ENCODE peak calls at places on chromosomes 16 and 17, in six cellular contexts. N, P, H, U, I and V are unnamed samples.

GRCh38 chr16:11076259-11077018 is 132.1 kb downstream of the CLEC16A start:
- DNase-seq in I (no peak), N (no peak), P (no peak), U (peak), H (no peak), V (no peak)

GRCh38 chr16:8760021-8760420 is 37.4 kb downstream of the TMEM186 start:
- DNase-seq in H (no peak), I (no peak), N (no peak), P (no peak), U (no peak), V (no peak)

GRCh38 chr16:85398050-85398451 is 215.1 kb upstream of the GSE1 start:
- DNase-seq in U (no peak), P (peak), N (no peak), I (peak), H (peak), V (peak)

GRCh38 chr17:35804658-35805192 is 4.6 kb upstream of the TAF15 start:
- DNase-seq in I (peak), N (peak), P (no peak), U (peak), H (no peak), V (no peak)

GRCh38 chr17:15154618-15155017 is 110.5 kb downstream of the PMP22 start:
- DNase-seq in H (no peak), U (no peak), N (no peak), P (no peak), I (no peak), V (no peak)

GRCh38 chr16:66553223-66553622 is 847 bp downstream of the CKLF start:
- DNase-seq in I (no peak), P (no peak), H (no peak), U (no peak), N (no peak), V (no peak)

GRCh38 chr17:82301916-82302497 is 15.4 kb downstream of the CD7 start:
- DNase-seq in I (no peak), P (no peak), N (no peak), H (no peak), U (peak), V (no peak)

GRCh38 chr17:1134634-1135324 is 45.0 kb downstream of the ABR start:
- DNase-seq in I (peak), U (no peak), P (no peak), N (no peak), H (peak), V (no peak)

GRCh38 chr16:57760357-57761160 is 25.0 kb downstream of the KATNB1 start:
- DNase-seq in P (no peak), N (no peak), H (no peak), U (no peak), I (no peak), V (no peak)

GRCh38 chr17:50036455-50037320 is 19.2 kb upstream of the ITGA3 start:
- DNase-seq in P (peak), N (no peak), H (no peak), I (no peak), U (no peak), V (no peak)

GRCh38 chr17:72502940-72503341 is 382.1 kb downstream of the SOX9 start:
- DNase-seq in U (no peak), N (no peak), H (no peak), I (no peak), P (no peak), V (no peak)

GRCh38 chr17:82932146-82933005 is 92.6 kb upstream of the ZNF750 start:
- DNase-seq in H (peak), I (peak), N (peak), U (no peak), P (no peak), V (no peak)

GRCh38 chr16:85296859-85297698 is 184.8 kb upstream of the CIBAR2 start:
- DNase-seq in H (no peak), U (peak), I (peak), P (no peak), N (no peak), V (no peak)

GRCh38 chr17:39867891-39868553 is at the start of gene ZPBP2:
- DNase-seq in H (no peak), U (peak), N (no peak), I (no peak), P (no peak), V (no peak)

GRCh38 chr17:80678621-80679020 is 134.0 kb downstream of the RPTOR start:
- DNase-seq in U (peak), N (no peak), I (no peak), P (no peak), H (no peak), V (no peak)

GRCh38 chr16:52293209-52293608 is 253.7 kb downstream of the TOX3 start:
- DNase-seq in U (no peak), P (no peak), H (no peak), N (no peak), I (no peak), V (no peak)

GRCh38 chr17:49555495-49556018 is 20.1 kb upstream of the NXPH3 start:
- DNase-seq in I (no peak), U (no peak), H (no peak), N (no peak), P (no peak), V (no peak)

GRCh38 chr17:4605826-4606225 is 21.5 kb downstream of the SMTNL2 start:
- DNase-seq in U (no peak), N (no peak), I (peak), H (peak), P (no peak), V (no peak)

GRCh38 chr16:86527366-86527765 is 17.0 kb downstream of the FOXF1 start:
- DNase-seq in H (peak), P (no peak), N (no peak), U (no peak), I (no peak), V (no peak)

GRCh38 chr17:79086609-79087427 is 12.2 kb downstream of the ENGASE start:
- DNase-seq in H (no peak), N (no peak), U (no peak), P (no peak), I (no peak), V (no peak)

GRCh38 chr17:63946440-63947363 is 14.6 kb upstream of the CD79B start:
- DNase-seq in U (peak), I (peak), N (no peak), P (peak), H (no peak), V (no peak)

GRCh38 chr17:29592850-29593545 is at the start of gene ANKRD13B:
- DNase-seq in H (peak), U (peak), N (no peak), P (no peak), I (peak), V (no peak)

GRCh38 chr16:68022728-68023537 is at the start of the genes DDX28 and DUS2:
- DNase-seq in P (peak), I (peak), U (peak), N (peak), H (peak), V (peak)

GRCh38 chr17:38861399-38861843 is 7.9 kb upstream of the RPL23 start:
- DNase-seq in U (peak), I (no peak), N (no peak), P (no peak), H (no peak), V (no peak)

GRCh38 chr16:26252598-26252997 is 560.8 kb downstream of the HS3ST4 start:
- DNase-seq in I (no peak), P (no peak), H (no peak), N (no peak), U (no peak), V (no peak)

DNA sequence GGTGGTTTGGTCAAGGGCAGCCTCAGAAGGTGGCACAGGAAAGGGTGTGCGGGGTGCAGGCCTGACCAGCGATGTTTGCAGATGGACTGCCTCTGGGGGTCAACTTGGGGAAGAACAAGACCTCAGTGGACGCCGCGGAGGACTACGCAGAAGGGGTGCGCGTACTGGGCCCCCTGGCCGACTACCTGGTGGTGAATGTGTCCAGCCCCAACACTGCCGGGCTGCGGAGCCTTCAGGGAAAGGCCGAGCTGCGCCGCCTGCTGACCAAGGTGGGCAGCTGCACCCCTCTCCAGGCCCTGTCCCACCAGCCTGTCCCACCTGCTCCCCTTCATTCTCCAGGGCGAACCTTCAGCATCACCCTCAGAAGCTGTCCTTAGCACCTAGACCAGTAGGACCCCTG is 12.5 kb downstream of the DHODH start:
- DNase-seq in U (no peak), H (no peak), I (no peak), P (no peak), N (no peak), V (no peak)
- TF ChIP-seq CTCF in U (no peak), H (peak), I (no peak), P (no peak), N (peak), V (peak)

DNA sequence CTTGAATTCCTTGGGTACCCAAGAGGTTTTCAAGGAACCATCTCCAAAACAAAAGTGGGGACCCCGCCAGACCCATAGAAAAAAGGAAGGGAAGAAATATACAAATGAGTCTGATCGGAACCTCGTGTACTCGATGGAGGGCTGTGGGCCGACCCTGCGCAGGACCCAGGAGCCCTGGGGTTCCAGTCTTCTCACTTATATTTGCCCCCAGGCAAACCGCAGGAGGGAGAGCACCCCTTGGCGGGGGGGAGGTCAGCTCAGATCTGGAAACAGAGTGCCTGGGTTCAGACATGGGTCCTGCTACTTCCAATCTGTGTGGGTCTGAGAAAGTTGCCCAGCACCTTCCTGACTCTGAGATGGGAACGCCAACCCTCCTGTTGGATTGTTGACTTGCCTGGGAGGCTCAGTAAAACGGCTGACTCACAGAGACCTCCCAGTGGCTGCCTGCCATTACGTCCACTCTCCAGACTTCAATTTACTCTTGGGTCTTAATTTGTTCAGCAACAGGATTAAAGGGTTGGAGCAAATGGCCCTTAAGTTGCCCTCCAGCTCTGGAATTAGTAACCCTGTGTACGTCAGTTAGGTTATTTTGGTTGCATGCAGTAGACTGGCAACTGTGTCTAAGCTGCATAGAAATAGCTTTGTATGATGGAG is 24.9 kb upstream of the CACNG4 start:
- DNase-seq in H (no peak), P (peak), N (no peak), I (no peak), U (no peak), V (no peak)
- TF ChIP-seq CTCF in H (no peak), P (no peak), N (no peak), I (no peak), U (no peak), V (no peak)

GRCh38 chr16:74025-74424 is 1.6 kb upstream of the RHBDF1 start:
- DNase-seq in P (no peak), N (no peak), I (peak), U (no peak), H (peak), V (no peak)

GRCh38 chr16:74437-75318 is 2.2 kb upstream of the RHBDF1 start:
- DNase-seq in H (no peak), I (no peak), U (no peak), N (no peak), P (no peak), V (no peak)

GRCh38 chr16:76535-77272 is 1.3 kb upstream of the MPG start:
- DNase-seq in P (peak), U (peak), I (peak), N (peak), H (peak), V (no peak)

GRCh38 chr16:77273-77806 is 685 bp upstream of the MPG start:
- DNase-seq in U (peak), H (peak), I (peak), N (no peak), P (peak), V (peak)

DNA sequence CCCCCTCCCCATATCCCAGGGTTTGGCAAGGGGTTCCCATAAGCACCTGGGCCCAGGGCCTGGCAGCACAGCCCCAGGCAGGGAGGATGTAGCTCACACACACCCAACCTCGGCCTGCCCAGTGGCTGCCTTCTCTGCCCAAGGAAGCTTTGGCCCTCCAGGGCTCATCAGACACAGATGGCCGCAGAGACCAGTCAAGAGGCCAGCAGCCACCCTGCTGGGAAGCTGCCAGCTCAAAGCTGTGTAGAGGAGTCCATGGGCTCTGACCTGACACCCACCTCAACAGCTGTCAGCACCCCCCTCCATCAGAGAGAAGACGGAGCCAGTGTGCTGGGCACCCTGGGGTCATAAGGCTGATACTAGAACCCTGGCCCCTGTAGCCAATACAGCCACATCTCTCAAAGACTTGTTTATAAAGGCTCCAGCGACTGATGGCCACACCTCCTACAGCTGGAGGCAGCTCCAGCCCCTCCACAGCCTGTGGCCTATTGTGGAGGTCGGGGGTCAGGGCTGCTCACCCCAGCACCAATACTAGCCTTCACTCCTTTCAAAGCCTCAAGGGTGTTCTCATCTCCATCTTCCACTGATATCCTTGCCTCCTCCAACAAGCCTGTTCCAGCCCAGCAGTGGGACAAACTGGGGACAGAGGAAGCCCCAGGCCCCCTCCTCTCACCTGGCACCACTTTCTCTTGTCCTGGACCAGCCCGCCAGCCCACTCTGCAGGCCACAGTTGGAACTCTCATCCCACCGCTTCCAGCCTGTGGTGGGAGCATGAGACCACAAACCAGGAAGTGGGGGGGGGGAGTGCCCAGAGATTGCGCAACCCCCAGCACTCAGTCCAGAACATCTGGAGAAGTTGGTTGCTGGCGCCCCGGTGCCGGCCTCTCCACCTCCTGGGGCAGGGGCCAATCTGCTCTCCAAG is 2.2 kb upstream of the MPG start:
- DNase-seq in U (no peak), P (peak), N (peak), I (peak), H (peak), V (no peak)
- TF ChIP-seq CTCF in U (no peak), P (no peak), N (peak), I (peak), H (peak), V (no peak)

GRCh38 chr17:8832711-8833352 is 33.7 kb upstream of the MFSD6L start:
- DNase-seq in I (no peak), H (no peak), P (no peak), N (no peak), U (peak), V (peak)
- TF ChIP-seq CTCF in I (peak), H (peak), P (peak), N (peak), U (peak), V (peak)

GRCh38 chr16:2205967-2206313 is 686 bp downstream of the MLST8 start:
- DNase-seq in H (no peak), U (no peak), P (peak), N (no peak), I (no peak), V (no peak)

GRCh38 chr16:2204727-2205103 is 539 bp upstream of the MLST8 start:
- DNase-seq in U (no peak), N (no peak), I (no peak), H (no peak), P (no peak), V (no peak)

GRCh38 chr16:2206420-2206779 is 1.1 kb downstream of the MLST8 start:
- DNase-seq in H (no peak), U (no peak), P (no peak), I (no peak), N (no peak), V (no peak)

GRCh38 chr16:2206780-2207433 is 1.7 kb downstream of the MLST8 start:
- DNase-seq in P (no peak), N (no peak), U (no peak), H (no peak), I (no peak), V (no peak)

GRCh38 chr16:2205104-2205966 is at the start of gene MLST8:
- DNase-seq in P (peak), N (peak), I (peak), H (peak), U (peak), V (peak)
- TF ChIP-seq CTCF in P (no peak), N (no peak), I (peak), H (peak), U (peak), V (peak)

DNA sequence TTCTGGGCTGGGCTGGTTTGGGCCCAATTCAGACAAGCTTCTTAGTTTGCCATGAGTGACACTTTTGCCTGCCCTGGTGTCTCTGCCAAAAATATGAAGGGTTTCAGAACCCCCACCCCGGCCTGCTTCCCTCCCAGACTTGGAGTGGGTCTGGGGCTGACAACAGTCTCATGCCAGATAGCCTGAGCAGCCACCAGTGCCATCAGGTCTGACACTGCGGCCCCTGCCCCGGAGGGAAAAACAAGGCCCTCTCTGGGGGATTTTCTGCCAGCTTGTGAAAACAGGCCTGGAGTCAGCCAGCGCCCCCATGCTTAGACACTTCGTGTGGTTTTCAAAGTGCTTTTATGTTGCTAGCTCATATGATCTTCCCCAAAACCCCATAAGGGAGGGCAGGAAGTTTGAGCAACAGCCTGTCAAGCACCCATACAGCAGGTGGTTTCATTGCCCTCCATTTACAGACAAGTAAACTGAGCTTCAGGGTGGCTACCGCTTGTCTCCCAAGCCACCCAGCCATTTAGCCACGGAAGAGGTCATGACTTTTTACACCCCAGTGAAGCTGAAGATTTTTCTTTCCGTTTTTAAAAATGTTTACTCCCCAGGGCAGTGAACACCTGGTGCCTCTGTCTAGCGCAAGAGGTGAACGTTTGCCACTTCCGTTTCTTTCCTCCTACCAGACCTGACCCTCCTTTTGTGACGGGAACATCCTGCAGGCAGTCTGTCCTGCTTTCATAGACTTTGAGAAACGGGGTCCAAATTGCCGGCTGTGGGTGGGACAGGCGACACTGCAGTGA is 300.6 kb downstream of the SEC14L1 start:
- DNase-seq in U (peak), I (peak), P (no peak), N (no peak), H (no peak), V (no peak)
- TF ChIP-seq CTCF in U (no peak), I (no peak), P (no peak), N (no peak), H (no peak), V (no peak)

DNA sequence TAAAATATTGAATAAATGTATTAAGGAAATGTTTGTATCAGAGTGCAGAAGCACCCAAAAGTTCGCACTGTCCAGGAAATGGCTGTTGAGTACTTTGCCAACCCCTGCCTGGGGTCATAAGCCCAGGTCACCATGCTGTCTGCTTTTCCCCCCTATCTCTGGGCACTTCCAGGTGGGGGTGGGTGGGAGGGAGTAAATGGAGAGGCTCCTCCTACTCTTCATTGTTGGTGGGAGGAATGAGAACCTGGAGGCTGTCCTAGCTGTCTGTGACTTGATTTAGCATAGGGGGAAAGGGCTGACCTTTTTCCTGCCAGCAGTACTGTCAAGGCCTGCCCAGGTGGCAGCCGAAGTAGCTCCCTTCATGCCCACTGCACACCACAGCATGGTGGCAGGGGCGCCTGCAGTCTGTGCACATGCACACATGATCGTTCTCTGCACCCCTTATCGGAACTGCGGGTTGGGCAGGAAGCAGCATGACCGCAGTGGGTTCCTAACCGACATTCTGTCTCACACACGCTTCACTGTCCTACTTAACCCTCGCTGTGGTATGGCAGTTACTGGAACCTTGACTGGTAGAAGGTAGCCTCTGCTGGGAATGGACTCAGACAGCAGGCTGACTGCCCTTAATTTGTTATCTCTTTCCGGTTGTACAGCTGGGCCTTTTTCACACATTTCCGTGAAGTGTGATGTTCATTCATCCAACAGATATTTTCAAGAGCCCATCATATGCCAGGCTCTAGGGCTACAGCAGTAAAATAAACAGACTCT is 41.5 kb downstream of the LDHD start:
- DNase-seq in I (no peak), P (peak), U (peak), N (no peak), H (no peak), V (no peak)
- TF ChIP-seq CTCF in I (no peak), P (no peak), U (no peak), N (no peak), H (no peak), V (no peak)